ENCODE peak calls at places on chromosome 1, in five cellular contexts. One of them, this sample, is unnamed.

GRCh38 chr1:31760901-31761470 is 3.2 kb downstream of the ADGRB2 start:
- DNase-seq in GM12878: no peak
- DNase-seq in NT2/D1: peak; percentile 66
- DNase-seq in H1: no peak
- DNase-seq in HepG2: peak; percentile 25
- DNase-seq in this sample: no peak

GRCh38 chr1:29471487-29472313 is 235.4 kb downstream of the PTPRU start:
- DNase-seq in GM12878: no peak
- DNase-seq in NT2/D1: peak; percentile 78
- DNase-seq in H1: no peak
- DNase-seq in HepG2: peak; percentile 84
- DNase-seq in this sample: no peak

GRCh38 chr1:93629101-93630059 is 52.3 kb downstream of the BCAR3 start:
- DNase-seq in GM12878: peak; percentile 28
- DNase-seq in NT2/D1: no peak
- DNase-seq in H1: no peak
- DNase-seq in HepG2: peak; percentile 65
- DNase-seq in this sample: peak; percentile 77

GRCh38 chr1:113886417-113887391 is 677 bp downstream of the BCL2L15 start:
- DNase-seq in GM12878: no peak
- DNase-seq in NT2/D1: no peak
- DNase-seq in H1: no peak
- DNase-seq in HepG2: no peak
- DNase-seq in this sample: no peak

GRCh38 chr1:48329489-48329888 is 107.0 kb downstream of the SLC5A9 start:
- DNase-seq in GM12878: no peak
- DNase-seq in NT2/D1: no peak
- DNase-seq in H1: no peak
- DNase-seq in HepG2: no peak
- DNase-seq in this sample: no peak

GRCh38 chr1:110561631-110562030 is 42.7 kb upstream of the KCNA10 start:
- DNase-seq in GM12878: no peak
- DNase-seq in NT2/D1: no peak
- DNase-seq in H1: no peak
- DNase-seq in HepG2: no peak
- DNase-seq in this sample: no peak

GRCh38 chr1:243495032-243495431 is 239.2 kb downstream of the SDCCAG8 start:
- DNase-seq in GM12878: no peak
- DNase-seq in NT2/D1: no peak
- DNase-seq in H1: no peak
- DNase-seq in HepG2: no peak
- DNase-seq in this sample: no peak

GRCh38 chr1:22731924-22732522 is 21.4 kb downstream of the EPHB2 start:
- DNase-seq in GM12878: no peak
- DNase-seq in NT2/D1: no peak
- DNase-seq in H1: no peak
- DNase-seq in HepG2: no peak
- DNase-seq in this sample: peak; percentile 35

GRCh38 chr1:231016966-231017365 is 23.1 kb downstream of the FAM89A start:
- DNase-seq in GM12878: no peak
- DNase-seq in NT2/D1: no peak
- DNase-seq in H1: no peak
- DNase-seq in HepG2: no peak
- DNase-seq in this sample: no peak

GRCh38 chr1:199202331-199202730 is 563.5 kb downstream of the PTPRC start:
- DNase-seq in GM12878: no peak
- DNase-seq in NT2/D1: no peak
- DNase-seq in H1: no peak
- DNase-seq in HepG2: no peak
- DNase-seq in this sample: no peak

DNA sequence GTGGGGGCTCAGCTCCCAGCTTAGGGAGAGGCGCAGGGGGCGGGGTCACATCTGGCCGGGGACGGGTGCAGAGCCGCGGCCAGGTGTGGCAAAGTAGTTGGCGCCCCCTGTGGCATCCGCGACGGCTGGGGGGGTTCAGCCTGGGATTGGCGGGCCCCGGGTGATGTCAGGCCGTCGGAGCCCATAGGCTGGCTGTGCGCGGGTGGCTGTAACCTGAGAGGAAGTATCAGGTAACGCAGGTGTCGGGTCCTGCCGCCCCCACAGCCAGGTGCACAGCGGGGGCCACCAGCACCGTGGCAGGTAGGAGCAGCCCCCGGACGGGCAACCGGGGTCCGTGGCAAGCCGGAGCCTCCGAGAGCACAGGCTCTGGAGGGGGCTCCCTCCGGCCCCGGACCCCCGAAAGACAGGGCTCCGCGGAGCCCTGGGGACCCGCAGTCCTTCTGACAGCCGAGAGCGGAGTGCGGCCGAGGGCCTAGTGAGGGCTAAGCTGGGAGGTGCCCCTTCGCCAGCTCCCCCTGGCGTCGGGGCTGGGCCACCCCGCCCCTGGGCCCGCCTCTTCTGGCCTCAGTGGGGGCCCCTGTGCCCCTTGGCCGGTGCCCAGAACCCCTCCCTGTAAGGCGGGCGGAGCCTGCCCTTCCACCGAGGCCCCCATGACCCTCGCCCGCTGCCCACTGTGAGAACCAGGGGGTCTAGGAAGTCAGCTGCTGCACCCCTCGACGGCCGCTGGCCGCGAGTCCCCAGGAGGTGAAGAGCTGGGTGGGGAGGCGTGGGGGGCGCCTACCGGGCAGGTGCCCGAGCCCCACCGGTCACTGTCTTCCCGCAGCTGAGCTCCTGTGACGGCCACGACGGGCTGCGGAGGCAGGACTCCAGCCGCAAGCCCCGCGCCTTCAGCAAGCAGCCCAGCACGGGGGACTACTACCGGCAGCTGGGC is 17.9 kb downstream of the TNFRSF25 start:
- DNase-seq in GM12878: no peak
- DNase-seq in NT2/D1: no peak
- DNase-seq in H1: peak; percentile 60
- DNase-seq in HepG2: peak; percentile 81
- DNase-seq in this sample: no peak
- TF ChIP-seq SUZ12 in GM12878: peak; percentile 24
- TF ChIP-seq SUZ12 in NT2/D1: no peak
- TF ChIP-seq SUZ12 in H1: no peak
- TF ChIP-seq SUZ12 in HepG2: no peak
- TF ChIP-seq SUZ12 in this sample: no peak

DNA sequence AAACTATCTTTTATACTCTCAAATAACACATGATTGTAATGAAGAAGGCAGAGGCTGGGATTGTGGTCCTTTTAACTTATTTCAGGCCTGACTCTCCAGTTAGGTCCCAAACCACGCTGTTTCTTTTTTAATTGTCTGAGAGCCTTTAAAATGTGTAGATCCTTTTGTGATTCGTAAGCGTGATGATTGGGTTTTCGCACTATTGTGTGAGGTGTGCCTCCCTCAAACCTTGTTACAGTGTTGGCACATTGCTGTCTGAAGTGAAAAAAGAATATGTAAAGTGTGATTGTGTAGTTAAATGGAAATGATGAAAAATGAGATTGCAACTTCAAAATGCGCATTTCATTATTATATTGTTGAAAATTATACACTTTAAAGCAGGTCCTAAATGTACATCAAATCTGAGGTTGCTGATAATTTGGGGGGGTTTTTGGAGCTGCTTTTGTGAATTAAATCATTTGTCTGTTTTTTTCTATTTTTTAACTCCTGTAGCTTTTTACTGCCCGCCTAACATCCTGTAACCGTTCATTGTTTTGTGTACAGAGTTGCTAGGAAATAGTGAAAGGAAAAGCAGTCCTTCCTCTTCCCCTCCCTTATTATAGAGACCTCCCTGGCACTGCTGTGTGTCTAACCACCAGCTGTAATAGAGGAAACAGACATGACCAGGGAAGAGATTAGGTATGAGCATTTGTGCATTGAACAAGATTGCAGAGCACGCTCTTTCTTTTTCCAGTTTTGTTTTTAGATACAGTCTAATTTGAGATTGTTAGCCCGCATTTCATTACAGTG is 43.3 kb downstream of the IARS2 start:
- DNase-seq in GM12878: no peak
- DNase-seq in NT2/D1: no peak
- DNase-seq in H1: no peak
- DNase-seq in HepG2: no peak
- DNase-seq in this sample: no peak
- TF ChIP-seq SUZ12 in GM12878: no peak
- TF ChIP-seq SUZ12 in NT2/D1: no peak
- TF ChIP-seq SUZ12 in H1: no peak
- TF ChIP-seq SUZ12 in HepG2: no peak
- TF ChIP-seq SUZ12 in this sample: no peak

GRCh38 chr1:107467286-107467685 is 326.4 kb downstream of the NTNG1 start:
- DNase-seq in GM12878: no peak
- DNase-seq in NT2/D1: no peak
- DNase-seq in H1: no peak
- DNase-seq in HepG2: no peak
- DNase-seq in this sample: no peak
- TF ChIP-seq SUZ12 in GM12878: no peak
- TF ChIP-seq SUZ12 in NT2/D1: no peak
- TF ChIP-seq SUZ12 in H1: no peak
- TF ChIP-seq SUZ12 in HepG2: no peak
- TF ChIP-seq SUZ12 in this sample: no peak

GRCh38 chr1:33181906-33182305 is at the start of gene TRIM62:
- DNase-seq in GM12878: no peak
- DNase-seq in NT2/D1: no peak
- DNase-seq in H1: peak; percentile 61
- DNase-seq in HepG2: peak; percentile 50
- DNase-seq in this sample: peak; percentile 99

GRCh38 chr1:33178836-33179439 is 2.9 kb downstream of the TRIM62 start:
- DNase-seq in GM12878: no peak
- DNase-seq in NT2/D1: no peak
- DNase-seq in H1: no peak
- DNase-seq in HepG2: no peak
- DNase-seq in this sample: no peak

GRCh38 chr1:33181038-33181861 is 593 bp downstream of the TRIM62 start:
- DNase-seq in GM12878: no peak
- DNase-seq in NT2/D1: no peak
- DNase-seq in H1: no peak
- DNase-seq in HepG2: no peak
- DNase-seq in this sample: peak; percentile 69

GRCh38 chr1:33182452-33182851 is 609 bp upstream of the TRIM62 start:
- DNase-seq in GM12878: no peak
- DNase-seq in NT2/D1: no peak
- DNase-seq in H1: no peak
- DNase-seq in HepG2: no peak
- DNase-seq in this sample: peak; percentile 28

DNA sequence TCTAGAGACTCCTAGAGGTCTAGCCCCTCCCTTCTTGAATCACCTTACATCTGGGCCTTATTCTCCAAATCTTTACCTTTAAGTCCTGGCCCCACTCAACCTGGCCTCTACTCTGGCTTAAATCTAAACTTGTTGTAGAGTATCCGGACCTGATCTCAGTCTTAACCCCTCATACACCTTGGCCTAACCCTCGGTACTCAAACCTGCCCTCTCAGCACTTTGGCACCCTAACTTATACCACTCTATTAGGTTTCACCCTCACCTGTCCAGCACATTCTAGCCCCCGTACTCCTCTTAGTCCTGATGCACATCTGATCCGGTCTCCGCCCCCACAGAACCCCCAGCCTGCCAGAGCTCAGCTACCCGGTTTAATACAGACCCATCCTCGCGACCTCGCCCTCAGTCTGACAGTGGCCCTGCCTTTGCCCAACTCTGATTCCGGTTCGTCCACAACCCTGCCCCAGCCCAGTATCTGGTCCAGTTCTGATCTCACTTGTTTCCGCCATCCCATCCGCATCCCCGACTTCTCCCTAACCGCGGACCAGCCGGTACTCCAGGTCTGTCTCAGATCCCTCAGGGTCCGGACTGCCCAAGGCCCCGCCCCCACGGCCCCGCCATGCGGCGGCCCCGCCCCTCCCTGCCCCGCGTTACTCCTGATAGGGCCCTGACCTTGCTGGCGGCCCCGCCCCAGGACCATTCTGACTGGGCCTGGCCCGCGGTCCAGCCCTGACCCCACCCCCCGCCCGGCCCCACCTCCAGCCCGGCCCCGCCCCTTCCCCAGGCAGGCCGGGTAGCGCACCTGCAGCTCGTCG is 1.4 kb downstream of the TRIM62 start:
- DNase-seq in GM12878: peak; percentile 19
- DNase-seq in NT2/D1: peak; percentile 91
- DNase-seq in H1: peak; percentile 69
- DNase-seq in HepG2: peak; percentile 75
- DNase-seq in this sample: peak; percentile 100
- TF ChIP-seq SUZ12 in GM12878: no peak
- TF ChIP-seq SUZ12 in NT2/D1: no peak
- TF ChIP-seq SUZ12 in H1: no peak
- TF ChIP-seq SUZ12 in HepG2: no peak
- TF ChIP-seq SUZ12 in this sample: no peak

DNA sequence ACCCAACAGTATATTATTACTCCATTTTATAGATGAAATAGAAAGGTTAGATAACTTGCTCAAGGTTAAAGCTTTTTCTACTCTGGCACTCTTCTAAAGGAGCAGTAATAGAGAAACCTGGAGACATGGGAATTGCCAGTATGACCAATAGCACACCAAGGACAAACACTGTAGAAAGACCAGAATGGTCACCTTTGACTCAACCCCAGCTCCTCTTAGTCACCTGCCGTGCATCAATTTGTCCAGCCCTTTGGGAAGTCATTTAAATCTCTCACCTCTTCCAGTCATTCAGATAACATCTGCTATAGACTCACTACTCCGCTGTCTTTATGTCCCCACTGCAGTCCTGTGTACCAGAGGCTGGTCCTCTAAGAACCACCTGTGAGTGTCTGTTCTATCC is 23.9 kb upstream of the SLC44A3 start:
- DNase-seq in GM12878: no peak
- DNase-seq in NT2/D1: no peak
- DNase-seq in H1: no peak
- DNase-seq in HepG2: no peak
- DNase-seq in this sample: no peak
- TF ChIP-seq SUZ12 in GM12878: no peak
- TF ChIP-seq SUZ12 in NT2/D1: no peak
- TF ChIP-seq SUZ12 in H1: no peak
- TF ChIP-seq SUZ12 in HepG2: no peak
- TF ChIP-seq SUZ12 in this sample: no peak

DNA sequence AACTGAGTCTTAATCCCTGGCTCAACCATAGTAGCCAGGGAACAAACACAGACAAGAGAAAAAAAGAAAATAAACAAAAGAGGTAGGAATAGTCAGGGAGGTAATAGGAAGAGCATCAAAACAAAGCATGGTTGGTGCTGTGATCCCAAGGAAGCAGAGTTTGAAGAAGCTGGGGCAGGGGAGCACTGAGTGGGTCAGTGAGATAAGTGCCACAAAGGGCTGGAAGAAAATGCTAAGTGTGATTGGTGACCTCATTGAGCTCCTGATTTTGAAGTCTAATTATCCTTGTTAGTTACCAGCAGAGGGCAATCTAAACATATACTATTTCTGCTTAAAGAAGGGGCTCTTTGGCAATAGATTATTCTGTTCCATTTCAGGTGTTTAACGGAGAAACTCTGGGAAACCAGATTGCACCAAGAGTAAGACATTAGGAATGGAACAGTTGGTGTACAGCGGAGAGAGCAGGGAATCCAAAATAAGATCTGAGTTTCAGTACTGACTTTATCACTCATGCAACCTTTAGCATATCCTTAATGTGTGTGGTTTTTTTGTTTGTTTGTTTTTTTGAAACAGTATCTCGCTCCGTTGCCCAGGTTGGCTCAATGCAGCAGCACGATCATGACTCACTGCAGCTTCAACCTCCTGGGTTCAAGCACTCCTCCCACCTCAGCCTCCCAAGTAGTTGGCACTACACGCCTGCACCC is 30.7 kb upstream of the KIAA1614 start:
- DNase-seq in GM12878: no peak
- DNase-seq in NT2/D1: peak; percentile 38
- DNase-seq in H1: no peak
- DNase-seq in HepG2: peak; percentile 25
- DNase-seq in this sample: peak; percentile 60
- TF ChIP-seq SUZ12 in GM12878: no peak
- TF ChIP-seq SUZ12 in NT2/D1: no peak
- TF ChIP-seq SUZ12 in H1: no peak
- TF ChIP-seq SUZ12 in HepG2: no peak
- TF ChIP-seq SUZ12 in this sample: no peak

This sample was measured in HEK293T.